ENCODE peak calls at places on chromosome X, in nine cellular contexts. Y is upper lobe of left lung, W is breast epithelium, Z is right lobe of liver, F is stomach, Q is transverse colon, V is A549, P is sigmoid colon, T is GM12878. L is an unnamed sample. For H3K4me1, the result is how much of the 10 kb centered on the place peaks cover.

GRCh38 chrX:133337250-133337649 is 78.0 kb downstream of the GPC4 start:
- DNase-seq in Q (peak), V (no peak), T (no peak), P (no peak), Y (peak), F (peak), Z (no peak), W (peak), L (no peak)

GRCh38 chrX:72258174-72258573 is 18.9 kb downstream of the RPS4X start:
- DNase-seq in F (no peak), P (no peak), Z (no peak), T (no peak), V (peak), Q (no peak), W (no peak), Y (no peak), L (no peak)

GRCh38 chrX:115531818-115532403 is 29.1 kb upstream of the PLS3 start:
- DNase-seq in T (no peak), V (no peak), W (no peak), P (no peak), Q (no peak), Z (no peak), Y (peak), F (no peak), L (no peak)

GRCh38 chrX:146238173-146238572 is 420.5 kb downstream of the SLITRK2 start:
- DNase-seq in W (no peak), V (no peak), F (no peak), P (no peak), Q (no peak), Y (peak), T (no peak), Z (no peak), L (no peak)

GRCh38 chrX:106894392-106894909 is 8.7 kb downstream of the RIPPLY1 start:
- DNase-seq in P (peak), F (peak), Z (peak), T (no peak), V (peak), Q (peak), Y (peak), W (no peak), L (peak)

GRCh38 chrX:48794993-48795501 is 6.8 kb upstream of the HDAC6 start:
- DNase-seq in Y (peak), V (peak), P (no peak), Q (no peak), F (no peak), W (no peak), T (no peak), Z (no peak), L (no peak)

GRCh38 chrX:110706446-110706845 is 89.2 kb downstream of the CHRDL1 start:
- DNase-seq in Z (no peak), Y (no peak), F (no peak), W (no peak), T (no peak), V (no peak), Q (no peak), P (no peak), L (no peak)

GRCh38 chrX:72050011-72050410 is 81.7 kb downstream of the RTL5 start:
- DNase-seq in T (no peak), W (no peak), F (no peak), V (no peak), Y (no peak), P (no peak), Z (no peak), Q (no peak), L (no peak)

GRCh38 chrX:55710701-55711100 is 6.8 kb upstream of the RRAGB start:
- DNase-seq in Q (no peak), F (no peak), W (no peak), Z (no peak), P (no peak), V (no peak), T (no peak), Y (no peak), L (no peak)

GRCh38 chrX:74536142-74537010 is 78.0 kb downstream of the RLIM start:
- DNase-seq in Y (peak), T (no peak), Z (peak), Q (peak), P (peak), W (peak), V (peak), F (peak), L (peak)

GRCh38 chrX:50838820-50839600 is 25.0 kb upstream of the SHROOM4 start:
- DNase-seq in P (no peak), Y (no peak), Q (no peak), V (no peak), T (no peak), W (no peak), Z (no peak), F (no peak), L (peak)

GRCh38 chrX:150503898-150504219 is 64.6 kb upstream of the MTM1 start:
- DNase-seq in Q (peak), T (no peak), F (peak), W (no peak), Y (peak), P (no peak), Z (no peak), V (peak), L (no peak)

GRCh38 chrX:347351-348117 is 28.9 kb upstream of the GTPBP6 start:
- DNase-seq in P (peak), V (no peak), T (no peak), F (no peak), Z (no peak), Y (no peak), Q (no peak), W (no peak), L (peak)

GRCh38 chrX:16712825-16713155 is 321 bp upstream of the CTPS2 start:
- DNase-seq in P (no peak), V (no peak), Q (no peak), F (no peak), T (no peak), W (no peak), Z (no peak), Y (no peak), L (no peak)

GRCh38 chrX:104113237-104113965 is 1.1 kb downstream of the ZCCHC18 start:
- DNase-seq in P (peak), T (no peak), Z (no peak), F (peak), W (peak), Y (peak), Q (peak), V (peak), L (peak)

GRCh38 chrX:40267334-40268118 is 169.8 kb upstream of the BCOR start:
- DNase-seq in P (peak), Q (no peak), Z (no peak), T (peak), W (no peak), V (no peak), Y (no peak), F (no peak), L (no peak)

GRCh38 chrX:13373807-13374187 is 53.9 kb upstream of the ATXN3L start:
- DNase-seq in F (no peak), Z (no peak), Q (no peak), Y (no peak), T (no peak), P (no peak), W (no peak), V (no peak), L (no peak)

GRCh38 chrX:123964155-123964554 is 2.6 kb downstream of the STAG2 start:
- DNase-seq in Y (no peak), P (no peak), W (no peak), V (no peak), Q (no peak), F (no peak), T (no peak), Z (no peak), L (no peak)

GRCh38 chrX:142043196-142043595 is 139.5 kb downstream of the MAGEC1 start:
- DNase-seq in W (no peak), Q (no peak), Z (no peak), P (no peak), Y (no peak), V (no peak), T (no peak), F (no peak), L (no peak)

GRCh38 chrX:40694833-40695232 is 40.5 kb downstream of the MED14 start:
- DNase-seq in Z (no peak), T (no peak), P (no peak), F (no peak), Y (no peak), Q (no peak), W (no peak), V (no peak), L (no peak)

GRCh38 chrX:4547218-4547836 is 833.9 kb upstream of the PRKX start:
- DNase-seq in W (peak), T (peak), F (peak), V (peak), Z (peak), P (no peak), Y (peak), Q (peak), L (no peak)

GRCh38 chrX:18075603-18076002 is 145.1 kb downstream of the BEND2 start:
- DNase-seq in Y (no peak), P (no peak), F (no peak), T (no peak), V (no peak), Q (no peak), W (no peak), Z (no peak), L (no peak)

GRCh38 chrX:129823115-129823514 is 20.6 kb downstream of the ZDHHC9 start:
- DNase-seq in P (no peak), V (peak), F (peak), Z (no peak), Y (peak), T (no peak), W (no peak), Q (peak), L (no peak)

GRCh38 chrX:15202458-15203177 is 67.3 kb downstream of the ASB9 start:
- DNase-seq in Y (no peak), V (no peak), W (no peak), P (no peak), F (no peak), T (peak), Z (no peak), Q (no peak), L (no peak)

GRCh38 chrX:11367609-11368430 is 74.6 kb downstream of the AMELX start:
- DNase-seq in Q (no peak), Z (no peak), F (no peak), Y (no peak), P (no peak), T (no peak), V (no peak), W (no peak), L (no peak)

GRCh38 chrX:49876750-49877149 is 2.5 kb upstream of the USP27X start:
- DNase-seq in W (no peak), F (no peak), Y (no peak), Z (no peak), T (no peak), P (no peak), V (peak), Q (no peak), L (no peak)

GRCh38 chrX:138946941-138947340 is 235.4 kb upstream of the FGF13 start:
- DNase-seq in V (no peak), F (no peak), T (no peak), Y (no peak), W (no peak), Q (no peak), Z (no peak), P (no peak), L (no peak)

GRCh38 chrX:18883234-18883960 is 100.5 kb downstream of the PHKA2 start:
- DNase-seq in P (peak), V (no peak), F (peak), W (no peak), T (no peak), Z (no peak), Y (peak), Q (no peak), L (peak)

GRCh38 chrX:139559383-139560042 is 29.0 kb downstream of the F9 start:
- DNase-seq in F (peak), Q (peak), W (no peak), V (peak), T (peak), P (no peak), Y (no peak), Z (no peak), L (no peak)

GRCh38 chrX:101659601-101660063 is at the start of gene ARMCX2:
- DNase-seq in W (no peak), F (peak), T (no peak), Q (peak), Z (no peak), Y (peak), P (peak), V (no peak), L (peak)

GRCh38 chrX:18810416-18810815 is 103.0 kb downstream of the PPEF1 start:
- DNase-seq in V (no peak), Q (no peak), Y (no peak), Z (no peak), T (no peak), P (no peak), W (no peak), F (no peak), L (no peak)

GRCh38 chrX:109384569-109385174 is 97.2 kb downstream of the GUCY2F start:
- DNase-seq in V (no peak), T (no peak), F (no peak), P (no peak), W (no peak), Z (no peak), Q (no peak), Y (no peak), L (peak)

GRCh38 chrX:118259213-118259612 is 86.7 kb upstream of the WDR44 start:
- DNase-seq in W (no peak), P (no peak), F (no peak), T (no peak), Q (no peak), V (no peak), Z (no peak), Y (no peak), L (no peak)

GRCh38 chrX:37350034-37350365 is 836 bp downstream of the PRRG1 start:
- DNase-seq in Q (no peak), F (no peak), T (no peak), V (peak), P (no peak), W (no peak), Z (peak), Y (no peak), L (peak)

GRCh38 chrX:66233206-66233605 is 69.2 kb downstream of the HEPH start:
- DNase-seq in Y (no peak), Z (no peak), W (no peak), T (no peak), V (no peak), P (no peak), F (no peak), Q (no peak), L (no peak)

GRCh38 chrX:12929701-12930100 is 23.3 kb downstream of the TLR8 start:
- DNase-seq in F (no peak), W (no peak), P (no peak), Q (no peak), Y (no peak), V (no peak), T (no peak), Z (no peak), L (no peak)

GRCh38 chrX:154532690-154533089 is 14.0 kb downstream of the G6PD start:
- DNase-seq in F (no peak), Q (no peak), T (no peak), W (no peak), Z (no peak), P (no peak), Y (no peak), V (no peak), L (no peak)

GRCh38 chrX:154531626-154532025 is 15.0 kb downstream of the G6PD start:
- DNase-seq in Z (no peak), Q (no peak), Y (no peak), T (no peak), F (no peak), P (no peak), W (no peak), V (no peak), L (no peak)

GRCh38 chrX:154535892-154536291 is 10.8 kb downstream of the G6PD start:
- DNase-seq in F (no peak), Z (no peak), W (no peak), Q (no peak), T (no peak), P (no peak), V (no peak), Y (no peak), L (no peak)

GRCh38 chrX:154539077-154539476 is 7.6 kb downstream of the G6PD start:
- DNase-seq in V (no peak), W (no peak), Y (no peak), T (no peak), Q (no peak), F (no peak), Z (no peak), P (no peak), L (no peak)

GRCh38 chrX:154534526-154535322 is 11.9 kb downstream of the G6PD start:
- DNase-seq in T (peak), V (peak), Z (peak), Q (peak), Y (peak), P (peak), F (peak), W (peak), L (peak)
- TF ChIP-seq POLR2A in T (no peak), V (no peak), Z (no peak), Q (no peak), Y (no peak), P (no peak), F (no peak), W (no peak), L (no peak)

GRCh38 chrX:6004529-6004928 is 224.1 kb downstream of the NLGN4X start:
- DNase-seq in Z (no peak), V (no peak), F (no peak), P (no peak), Q (no peak), W (no peak), Y (no peak), T (no peak), L (no peak)

GRCh38 chrX:6002056-6002455 is 226.6 kb downstream of the NLGN4X start:
- DNase-seq in Y (peak), Z (no peak), T (no peak), P (no peak), Q (no peak), W (no peak), V (no peak), F (no peak), L (no peak)

GRCh38 chrX:5998901-5999300 is 229.8 kb downstream of the NLGN4X start:
- DNase-seq in F (no peak), V (no peak), Q (no peak), W (no peak), Z (no peak), T (no peak), Y (no peak), P (no peak), L (no peak)
- H3K4me1 ChIP-seq in F (under half), V (under half), Q (under half), W (under half), Z (under half), T (under half), Y (under half), P (under half), L (under half)

DNA sequence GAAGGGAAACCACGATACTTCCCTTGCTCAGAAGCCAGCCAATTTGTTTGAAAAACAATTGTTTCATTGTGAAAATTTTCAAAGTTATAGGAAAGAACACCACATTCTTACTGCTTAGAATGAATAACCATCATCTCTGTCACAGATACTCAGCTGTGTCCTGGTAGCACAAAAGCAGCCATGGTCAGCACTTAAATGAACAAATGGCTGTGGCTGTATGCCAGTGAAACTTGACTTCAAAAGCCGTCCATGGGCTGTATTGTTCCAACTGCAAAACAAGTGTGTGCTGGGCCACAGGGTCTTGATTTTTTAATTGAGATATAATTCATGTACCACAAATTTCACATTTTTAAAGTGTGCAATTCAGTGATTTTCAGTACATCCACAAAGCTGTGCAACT is 19.6 kb downstream of the NSDHL start:
- DNase-seq in Q (no peak), F (no peak), T (no peak), P (no peak), Z (no peak), V (no peak), Y (no peak), W (no peak), L (no peak)
- TF ChIP-seq POLR2A in Q (no peak), F (no peak), T (no peak), P (no peak), Z (no peak), V (no peak), Y (no peak), W (no peak), L (no peak)

GRCh38 chrX:119760026-119760902 is 1.9 kb downstream of the SOWAHD start:
- DNase-seq in W (no peak), Z (no peak), V (no peak), Y (no peak), P (no peak), F (no peak), T (no peak), Q (no peak), L (no peak)

GRCh38 chrX:119757979-119758681 is at the start of gene SOWAHD:
- DNase-seq in W (no peak), T (no peak), Q (peak), Y (peak), V (no peak), P (peak), Z (peak), F (peak), L (peak)

GRCh38 chrX:119758682-119759332 is 419 bp downstream of the SOWAHD start:
- DNase-seq in Z (no peak), W (no peak), P (no peak), Q (peak), Y (no peak), T (no peak), V (no peak), F (peak), L (no peak)

GRCh38 chrX:119757646-119757978 is 776 bp upstream of the SOWAHD start:
- DNase-seq in V (no peak), T (no peak), Q (no peak), Z (no peak), F (no peak), Y (no peak), P (no peak), W (no peak), L (no peak)

DNA sequence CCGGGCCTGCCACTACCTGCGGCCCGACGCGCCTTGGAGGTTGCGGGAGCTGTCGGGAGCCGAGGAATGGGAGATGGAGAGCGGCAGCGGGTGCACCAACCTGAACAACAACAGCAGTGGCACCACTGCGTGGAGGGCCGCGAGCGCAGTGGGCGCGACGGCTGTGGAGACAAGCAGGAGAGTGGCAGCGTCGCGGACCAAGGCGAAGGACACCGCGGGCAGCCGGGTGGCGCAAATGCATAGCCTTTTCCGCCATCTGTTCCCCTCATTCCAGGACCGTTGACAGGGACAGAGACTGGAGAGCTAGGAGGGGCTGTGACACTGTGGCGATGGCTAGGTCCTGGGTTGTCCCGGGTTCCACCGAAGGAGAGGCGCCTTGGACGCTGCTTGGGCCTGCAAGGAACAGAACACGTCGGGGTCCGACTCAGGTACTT is 962 bp downstream of the SOWAHD start:
- DNase-seq in F (no peak), W (no peak), Z (no peak), V (no peak), Q (no peak), Y (no peak), T (no peak), P (no peak), L (no peak)
- H3K4me1 ChIP-seq in F (under half), W (under half), Z (under half), V (under half), Q (under half), Y (under half), T (under half), P (under half), L (under half)

GRCh38 chrX:24464836-24465523 is at the start of gene PDK3:
- DNase-seq in Q (peak), F (peak), T (peak), Y (peak), P (peak), W (peak), V (peak), Z (peak), L (peak)
- TF ChIP-seq POLR2A in Q (peak), F (no peak), T (peak), Y (no peak), P (peak), W (no peak), V (peak), Z (peak), L (no peak)

GRCh38 chrX:69287025-69287540 is 121.8 kb upstream of the PJA1 start:
- DNase-seq in Z (no peak), Y (no peak), F (no peak), T (no peak), W (no peak), V (no peak), P (no peak), Q (no peak), L (no peak)
- H3K4me1 ChIP-seq in Z (under half), Y (under half), F (under half), T (under half), W (under half), V (under half), P (under half), Q (under half), L (under half)

GRCh38 chrX:10167573-10167972 is 10.8 kb downstream of the CLCN4 start:
- DNase-seq in Q (no peak), W (no peak), P (no peak), V (no peak), Y (no peak), T (peak), F (no peak), Z (no peak), L (no peak)

GRCh38 chrX:10166731-10167149 is 10.0 kb downstream of the CLCN4 start:
- DNase-seq in F (peak), Y (peak), T (no peak), Q (no peak), W (no peak), V (no peak), Z (no peak), P (no peak), L (no peak)

GRCh38 chrX:10164879-10165278 is 8.1 kb downstream of the CLCN4 start:
- DNase-seq in F (no peak), P (no peak), Q (no peak), V (no peak), T (no peak), Z (no peak), W (no peak), Y (no peak), L (no peak)

GRCh38 chrX:10166248-10166716 is 9.5 kb downstream of the CLCN4 start:
- DNase-seq in Q (no peak), F (no peak), V (no peak), Y (no peak), Z (no peak), T (no peak), P (no peak), W (no peak), L (no peak)

GRCh38 chrX:10165580-10166247 is 8.9 kb downstream of the CLCN4 start:
- DNase-seq in F (peak), W (no peak), Q (no peak), V (no peak), T (no peak), Y (no peak), P (no peak), Z (no peak), L (no peak)
- TF ChIP-seq POLR2A in F (no peak), W (no peak), Q (no peak), V (no peak), T (no peak), Y (no peak), P (no peak), Z (no peak), L (no peak)

L was measured in heart left ventricle.